ENCODE peak calls at places on chromosomes 5 and 9, in nine cellular contexts. Z is IMR-90, H is cardiac muscle cell, G is uterus, F is BE2C, U is HepG2, B is adrenal gland, L is PC-9, C is heart right ventricle. M is an unnamed sample.

GRCh38 chr5:44774279-44774880 is 34.4 kb upstream of the MRPS30 start:
- DNase-seq in L (peak), B (no peak), G (no peak), Z (peak), F (no peak), U (peak), C (no peak), H (peak), M (peak)

GRCh38 chr5:67196537-67197059 is at the start of gene CD180:
- DNase-seq in F (no peak), C (peak), Z (no peak), B (no peak), H (peak), U (no peak), L (no peak), G (no peak), M (peak)

GRCh38 chr5:177035982-177036381 is 13.5 kb downstream of the ZNF346 start:
- DNase-seq in U (no peak), L (no peak), F (peak), Z (no peak), H (peak), B (no peak), G (no peak), C (no peak), M (no peak)

GRCh38 chr9:120299785-120300184 is 280.2 kb downstream of the CDK5RAP2 start:
- DNase-seq in L (no peak), G (no peak), H (no peak), Z (no peak), C (no peak), B (no peak), U (no peak), F (peak), M (no peak)

GRCh38 chr5:74257645-74258328 is 382.7 kb downstream of the ENC1 start:
- DNase-seq in B (peak), Z (peak), C (peak), H (peak), G (peak), U (no peak), L (peak), F (no peak), M (peak)

GRCh38 chr9:98367371-98367900 is 112.0 kb upstream of the TBC1D2 start:
- DNase-seq in Z (no peak), G (no peak), C (no peak), B (no peak), F (no peak), U (no peak), H (peak), L (no peak), M (no peak)

GRCh38 chr5:170316933-170317332 is 19.4 kb upstream of the LCP2 start:
- DNase-seq in C (no peak), Z (no peak), L (no peak), U (no peak), F (no peak), B (no peak), H (no peak), G (no peak), M (no peak)

GRCh38 chr5:179318193-179318955 is 26.9 kb downstream of the ADAMTS2 start:
- DNase-seq in U (no peak), L (no peak), B (no peak), G (peak), C (no peak), H (no peak), F (no peak), Z (no peak), M (no peak)

GRCh38 chr9:127162567-127163365 is 40.3 kb upstream of the ANGPTL2 start:
- DNase-seq in C (no peak), U (no peak), H (no peak), B (peak), F (no peak), G (no peak), L (no peak), Z (no peak), M (no peak)

GRCh38 chr5:146553446-146553845 is 37.5 kb upstream of the GPR151 start:
- DNase-seq in C (no peak), Z (no peak), U (no peak), F (no peak), G (no peak), H (peak), L (no peak), B (no peak), M (no peak)

GRCh38 chr9:27150758-27151431 is 41.9 kb downstream of the TEK start:
- DNase-seq in H (peak), Z (peak), U (no peak), G (no peak), B (no peak), F (no peak), C (no peak), L (no peak), M (peak)

GRCh38 chr5:78647411-78647818 is 1.2 kb downstream of the LHFPL2 start:
- DNase-seq in G (no peak), U (peak), C (no peak), B (no peak), F (no peak), Z (peak), L (no peak), H (peak), M (peak)

GRCh38 chr5:50969207-50970145 is 303.0 kb downstream of the PARP8 start:
- DNase-seq in C (no peak), F (no peak), B (peak), U (no peak), G (no peak), Z (no peak), H (no peak), L (no peak), M (no peak)

GRCh38 chr5:79508354-79508753 is 5.6 kb downstream of the HOMER1 start:
- DNase-seq in Z (no peak), L (no peak), H (no peak), C (no peak), F (no peak), U (peak), B (no peak), G (no peak), M (no peak)

GRCh38 chr5:52469420-52469819 is 318.3 kb upstream of the ITGA1 start:
- DNase-seq in F (no peak), U (no peak), C (no peak), B (no peak), H (no peak), G (no peak), Z (no peak), L (no peak), M (no peak)

GRCh38 chr9:129109504-129109903 is 1.1 kb downstream of the CRAT start:
- DNase-seq in H (peak), Z (no peak), L (no peak), U (peak), C (no peak), G (peak), B (no peak), F (peak), M (peak)

GRCh38 chr9:33288828-33289483 is 1.4 kb upstream of the NFX1 start:
- DNase-seq in B (peak), C (peak), G (peak), F (no peak), Z (no peak), U (no peak), L (no peak), H (no peak), M (no peak)

GRCh38 chr5:54087436-54087835 is 222.9 kb downstream of the ARL15 start:
- DNase-seq in L (no peak), H (peak), B (no peak), G (no peak), U (no peak), C (no peak), Z (peak), F (no peak), M (peak)

GRCh38 chr5:107863125-107863524 is 192.4 kb upstream of the EFNA5 start:
- DNase-seq in B (no peak), Z (no peak), H (no peak), C (no peak), U (no peak), G (no peak), L (no peak), F (no peak), M (peak)

GRCh38 chr9:136013524-136014034 is 52.4 kb upstream of the UBAC1 start:
- DNase-seq in C (no peak), U (no peak), L (no peak), Z (no peak), B (no peak), G (no peak), F (peak), H (no peak), M (no peak)

GRCh38 chr5:111950660-111951059 is 193.7 kb upstream of the NREP start:
- DNase-seq in H (no peak), F (no peak), Z (peak), L (no peak), G (no peak), B (no peak), C (no peak), U (no peak), M (peak)

GRCh38 chr9:79447760-79448159 is 124.0 kb upstream of the TLE4 start:
- DNase-seq in L (no peak), U (no peak), Z (no peak), F (no peak), G (no peak), B (no peak), C (no peak), H (no peak), M (no peak)

GRCh38 chr9:87831159-87831558 is 51.5 kb upstream of the SPATA31E1 start:
- DNase-seq in G (no peak), L (no peak), H (no peak), C (no peak), U (no peak), F (no peak), B (no peak), Z (no peak), M (no peak)

GRCh38 chr9:108099854-108100253 is 610.3 kb upstream of the KLF4 start:
- DNase-seq in U (no peak), H (no peak), Z (no peak), C (no peak), B (no peak), G (no peak), L (peak), F (no peak), M (peak)

GRCh38 chr5:24245821-24246220 is 399.0 kb downstream of the CDH10 start:
- DNase-seq in L (no peak), U (no peak), F (no peak), B (no peak), H (no peak), C (no peak), G (no peak), Z (no peak), M (no peak)

GRCh38 chr5:143536364-143536763 is 132.9 kb upstream of the NR3C1 start:
- DNase-seq in Z (peak), L (peak), F (no peak), H (peak), C (no peak), B (no peak), G (no peak), U (peak), M (peak)

DNA sequence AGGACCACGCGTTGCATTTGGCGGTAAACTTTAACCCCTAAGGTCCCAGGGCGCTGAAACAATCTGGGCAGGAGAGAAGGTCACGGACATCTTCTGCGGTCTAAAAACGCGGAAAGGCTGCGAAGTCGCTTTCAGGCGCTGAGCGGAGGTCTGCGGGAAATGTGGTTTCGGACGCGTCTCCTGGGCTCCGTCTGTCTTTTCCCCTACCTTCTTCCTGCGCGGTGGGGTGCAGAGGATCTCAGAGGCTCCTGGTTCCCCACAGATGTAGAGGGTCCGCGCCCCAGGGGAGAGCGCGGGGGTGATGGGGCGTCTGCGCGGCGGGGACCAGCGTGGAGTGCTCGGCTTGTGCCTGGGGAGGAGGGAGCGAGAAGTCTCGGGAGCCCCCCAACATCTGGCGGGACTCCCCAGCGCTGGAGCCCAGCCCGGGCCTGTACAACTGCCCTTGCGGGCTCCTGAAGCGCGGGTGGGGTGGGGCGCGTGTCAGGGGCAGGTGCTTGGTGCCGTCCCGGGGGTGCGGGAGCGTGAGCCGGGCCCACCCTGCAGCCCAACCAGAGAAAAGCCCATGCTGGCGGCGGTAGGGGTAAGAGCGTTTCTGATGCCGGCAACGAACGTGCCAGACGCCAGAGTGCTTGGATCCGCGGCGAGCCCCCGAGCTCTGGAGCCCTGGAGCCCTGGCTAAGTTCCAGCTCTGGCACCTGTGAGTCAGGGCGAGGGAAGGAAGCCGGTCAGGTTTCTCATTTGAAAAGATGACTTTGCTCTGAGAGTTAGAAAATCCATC is 58.2 kb downstream of the ZNF510 start:
- DNase-seq in U (no peak), F (peak), Z (no peak), L (no peak), B (peak), H (peak), C (no peak), G (no peak), M (no peak)
- H3K4me3 ChIP-seq in U (no peak), F (peak), Z (no peak), L (no peak), B (no peak), H (no peak), C (peak), G (peak), M (no peak)

GRCh38 chr9:109107402-109108240 is 12.1 kb downstream of the TMEM245 start:
- DNase-seq in F (no peak), U (peak), G (no peak), B (peak), Z (peak), H (peak), L (peak), C (no peak), M (peak)

GRCh38 chr9:109110326-109111014 is 9.3 kb downstream of the TMEM245 start:
- DNase-seq in F (no peak), H (peak), U (no peak), Z (peak), G (no peak), L (no peak), B (no peak), C (no peak), M (peak)

GRCh38 chr9:109113239-109113638 is 6.5 kb downstream of the TMEM245 start:
- DNase-seq in G (no peak), H (no peak), F (no peak), C (no peak), Z (no peak), U (no peak), L (no peak), B (no peak), M (no peak)

GRCh38 chr9:109109962-109110325 is 9.8 kb downstream of the TMEM245 start:
- DNase-seq in U (peak), B (no peak), L (peak), H (peak), Z (no peak), F (no peak), C (no peak), G (no peak), M (peak)

GRCh38 chr9:109108318-109108717 is 11.4 kb downstream of the TMEM245 start:
- DNase-seq in L (no peak), G (no peak), H (peak), Z (peak), U (no peak), B (no peak), F (no peak), C (no peak), M (peak)
- H3K4me3 ChIP-seq in L (no peak), G (no peak), H (no peak), Z (peak), U (no peak), B (no peak), F (no peak), C (no peak), M (no peak)

GRCh38 chr5:139382781-139383180 is 316 bp downstream of the SLC23A1 start:
- DNase-seq in Z (no peak), L (no peak), B (no peak), F (no peak), H (no peak), G (peak), U (no peak), C (no peak), M (no peak)

GRCh38 chr5:139384591-139385051 is 1.5 kb upstream of the SLC23A1 start:
- DNase-seq in H (no peak), F (no peak), Z (no peak), L (no peak), B (no peak), G (no peak), C (no peak), U (no peak), M (no peak)

GRCh38 chr5:139385061-139385889 is 2.2 kb upstream of the SLC23A1 start:
- DNase-seq in B (no peak), Z (no peak), C (no peak), U (peak), L (no peak), H (no peak), F (no peak), G (no peak), M (peak)

GRCh38 chr5:139383275-139383992 is at the start of gene SLC23A1:
- DNase-seq in F (no peak), L (peak), U (peak), C (no peak), G (peak), B (no peak), H (no peak), Z (peak), M (no peak)

GRCh38 chr5:139383993-139384590 is 995 bp upstream of the SLC23A1 start:
- DNase-seq in H (no peak), F (no peak), C (no peak), U (no peak), G (no peak), Z (no peak), B (no peak), L (no peak), M (no peak)
- H3K4me3 ChIP-seq in H (no peak), F (no peak), C (no peak), U (peak), G (no peak), Z (no peak), B (no peak), L (no peak), M (no peak)

DNA sequence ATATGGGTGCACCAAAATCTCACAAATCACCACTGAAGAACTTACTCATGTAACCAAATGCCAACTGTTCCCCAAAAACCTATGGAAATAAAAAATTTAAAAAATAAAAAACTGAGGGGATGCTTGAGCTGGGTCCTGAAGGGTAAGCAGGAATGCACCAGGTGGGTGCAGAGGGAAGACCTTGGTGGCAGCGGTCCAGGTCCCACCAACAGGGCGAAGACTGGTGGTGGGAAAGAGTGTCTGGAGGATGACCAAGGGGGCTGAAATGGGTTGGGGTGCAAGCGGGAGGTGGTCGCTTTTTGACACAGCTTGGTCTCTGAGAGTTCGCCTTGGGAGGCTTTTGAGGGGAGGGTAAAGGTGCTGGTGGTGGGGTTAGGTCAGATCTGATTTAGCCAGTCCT is 3.3 kb upstream of the DAB2IP start:
- DNase-seq in B (no peak), Z (no peak), F (no peak), H (no peak), G (no peak), U (no peak), L (no peak), C (no peak), M (no peak)
- H3K4me3 ChIP-seq in B (no peak), Z (no peak), F (no peak), H (no peak), G (no peak), U (no peak), L (no peak), C (no peak), M (no peak)

GRCh38 chr5:178126556-178126955 is 4.3 kb upstream of the RMND5B start:
- DNase-seq in H (no peak), Z (no peak), U (no peak), G (no peak), F (no peak), C (no peak), L (no peak), B (no peak), M (no peak)
- H3K4me3 ChIP-seq in H (no peak), Z (no peak), U (no peak), G (no peak), F (no peak), C (no peak), L (no peak), B (no peak), M (no peak)

GRCh38 chr5:1171340-1171941 is 30.0 kb upstream of the SLC6A19 start:
- DNase-seq in H (peak), G (no peak), L (peak), C (no peak), Z (peak), B (no peak), U (no peak), F (no peak), M (peak)
- H3K4me3 ChIP-seq in H (no peak), G (no peak), L (no peak), C (no peak), Z (no peak), B (no peak), U (no peak), F (no peak), M (no peak)

GRCh38 chr9:137198748-137199276 is 1.7 kb downstream of the TPRN start:
- DNase-seq in U (no peak), Z (no peak), H (no peak), F (no peak), G (no peak), B (no peak), L (no peak), C (no peak), M (no peak)
- H3K4me3 ChIP-seq in U (peak), Z (no peak), H (no peak), F (no peak), G (no peak), B (no peak), L (peak), C (peak), M (peak)